ENCODE peak calls at places on chromosomes 3 and 15, in six cellular contexts. G is adrenal gland, U is lung, O is mesendoderm, D is psoas muscle, M is BE2C. I is an unnamed sample. For H3K4me1, the result is how much of the 10 kb centered on the place peaks cover.

GRCh38 chr3:53350652-53351051 is 3.3 kb upstream of the DCP1A start:
- DNase-seq in G (no peak), M (no peak), O (peak), D (no peak), U (no peak), I (peak)

GRCh38 chr3:70726966-70727365 is 414.5 kb upstream of the MDFIC2 start:
- DNase-seq in M (no peak), O (no peak), G (no peak), U (no peak), D (no peak), I (no peak)

GRCh38 chr3:124078978-124079911 is 87.3 kb upstream of the ROPN1 start:
- DNase-seq in G (peak), M (peak), O (peak), D (no peak), U (no peak), I (no peak)

GRCh38 chr3:14289590-14290453 is 111.2 kb downstream of the LSM3 start:
- DNase-seq in D (no peak), U (no peak), G (peak), O (peak), M (no peak), I (no peak)

GRCh38 chr15:60835000-60835399 is 356.1 kb upstream of the ICE2 start:
- DNase-seq in U (no peak), O (no peak), M (peak), D (no peak), G (no peak), I (no peak)

GRCh38 chr3:180267202-180267843 is 230.6 kb upstream of the PEX5L start:
- DNase-seq in M (no peak), G (no peak), D (no peak), U (no peak), O (no peak), I (no peak)

GRCh38 chr15:101635944-101636727 is 16.0 kb downstream of the TM2D3 start:
- DNase-seq in G (no peak), D (no peak), O (peak), M (no peak), U (no peak), I (no peak)

GRCh38 chr3:60633644-60634043 is 617.6 kb downstream of the FHIT start:
- DNase-seq in M (no peak), O (no peak), G (no peak), U (no peak), D (no peak), I (no peak)

GRCh38 chr15:101537681-101538080 is 48.2 kb upstream of the PCSK6 start:
- DNase-seq in O (no peak), M (no peak), G (no peak), D (no peak), U (no peak), I (no peak)

GRCh38 chr15:67570875-67571642 is 28.6 kb downstream of the MAP2K5 start:
- DNase-seq in U (no peak), M (no peak), O (no peak), D (no peak), G (no peak), I (no peak)

GRCh38 chr3:191074511-191074910 is 124.5 kb upstream of the OSTN start:
- DNase-seq in U (no peak), G (no peak), O (no peak), D (no peak), M (no peak), I (no peak)

GRCh38 chr3:48563382-48563918 is at the start of gene UCN2:
- DNase-seq in G (no peak), M (no peak), O (no peak), U (no peak), D (no peak), I (no peak)

GRCh38 chr15:96337354-96337990 is 7.0 kb downstream of the NR2F2 start:
- DNase-seq in D (no peak), G (peak), M (no peak), U (no peak), O (no peak), I (no peak)

GRCh38 chr15:96334705-96335428 is 4.4 kb downstream of the NR2F2 start:
- DNase-seq in M (no peak), U (peak), G (peak), D (no peak), O (no peak), I (no peak)

GRCh38 chr15:96335429-96335807 is 4.9 kb downstream of the NR2F2 start:
- DNase-seq in O (no peak), G (no peak), U (peak), M (no peak), D (no peak), I (no peak)

GRCh38 chr15:96336643-96337353 is 6.3 kb downstream of the NR2F2 start:
- DNase-seq in U (no peak), O (peak), G (peak), M (no peak), D (no peak), I (peak)

DNA sequence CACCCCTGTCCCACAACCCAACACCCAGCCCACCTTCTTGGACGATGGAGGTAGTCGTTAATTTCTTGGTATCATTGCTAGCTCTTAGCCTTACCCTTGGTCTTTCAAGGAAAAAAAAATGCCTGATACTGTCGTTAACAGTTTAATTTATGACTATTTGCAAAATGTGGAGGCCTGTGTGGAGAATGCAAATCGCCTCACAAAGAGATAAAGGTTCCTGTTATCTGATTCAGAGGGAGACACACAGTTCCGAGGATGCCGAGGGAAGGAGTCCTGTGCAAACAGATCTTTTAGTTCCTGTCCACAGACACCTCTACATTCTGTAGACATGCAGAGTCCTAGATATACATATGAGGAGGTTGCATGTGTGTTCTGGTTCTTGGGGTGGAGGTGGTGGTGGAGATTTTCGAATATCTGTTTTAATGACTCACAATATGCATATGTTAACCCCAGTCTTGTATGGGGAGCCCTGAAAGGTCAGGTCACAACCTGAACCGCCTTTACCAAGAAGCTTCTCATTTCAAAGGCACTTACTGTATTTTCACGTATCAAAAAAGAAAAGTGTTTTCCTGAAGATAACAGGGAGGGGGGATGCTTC is 5.6 kb downstream of the NR2F2 start:
- DNase-seq in U (no peak), G (peak), M (no peak), O (no peak), D (no peak), I (no peak)
- H3K4me3 ChIP-seq in U (peak), G (peak), M (peak), O (no peak), D (peak), I (no peak)

GRCh38 chr3:172908871-172909270 is 158.3 kb downstream of the ECT2 start:
- DNase-seq in O (no peak), M (no peak), G (no peak), D (no peak), U (no peak), I (no peak)
- H3K4me1 ChIP-seq in O (under half), M (under half), G (under half), D (under half), U (under half), I (under half)

DNA sequence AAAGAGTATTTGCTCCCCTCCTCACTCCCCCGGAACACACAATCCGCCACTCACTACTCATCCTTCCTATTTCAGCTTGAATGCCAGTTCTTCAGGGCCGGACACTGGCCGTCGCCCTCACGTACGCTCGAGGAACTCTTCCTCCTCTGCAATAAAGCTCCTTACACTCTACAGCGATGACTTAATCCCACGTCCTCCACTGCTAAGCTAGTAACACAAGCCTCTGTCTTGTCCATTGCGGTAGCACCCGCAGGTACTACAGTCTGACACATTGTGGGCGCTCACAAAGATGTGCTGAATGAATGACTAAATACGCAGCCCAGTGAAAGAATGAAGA is 625 bp upstream of the EPHB3 start:
- DNase-seq in M (no peak), D (no peak), G (no peak), U (no peak), O (no peak), I (no peak)
- H3K4me3 ChIP-seq in M (peak), D (peak), G (no peak), U (no peak), O (no peak), I (peak)

GRCh38 chr3:37387462-37387861 is 213.1 kb upstream of the LRRFIP2 start:
- DNase-seq in M (no peak), U (no peak), O (no peak), D (no peak), G (no peak), I (no peak)
- H3K4me1 ChIP-seq in M (under half), U (under half), O (under half), D (under half), G (under half), I (under half)

DNA sequence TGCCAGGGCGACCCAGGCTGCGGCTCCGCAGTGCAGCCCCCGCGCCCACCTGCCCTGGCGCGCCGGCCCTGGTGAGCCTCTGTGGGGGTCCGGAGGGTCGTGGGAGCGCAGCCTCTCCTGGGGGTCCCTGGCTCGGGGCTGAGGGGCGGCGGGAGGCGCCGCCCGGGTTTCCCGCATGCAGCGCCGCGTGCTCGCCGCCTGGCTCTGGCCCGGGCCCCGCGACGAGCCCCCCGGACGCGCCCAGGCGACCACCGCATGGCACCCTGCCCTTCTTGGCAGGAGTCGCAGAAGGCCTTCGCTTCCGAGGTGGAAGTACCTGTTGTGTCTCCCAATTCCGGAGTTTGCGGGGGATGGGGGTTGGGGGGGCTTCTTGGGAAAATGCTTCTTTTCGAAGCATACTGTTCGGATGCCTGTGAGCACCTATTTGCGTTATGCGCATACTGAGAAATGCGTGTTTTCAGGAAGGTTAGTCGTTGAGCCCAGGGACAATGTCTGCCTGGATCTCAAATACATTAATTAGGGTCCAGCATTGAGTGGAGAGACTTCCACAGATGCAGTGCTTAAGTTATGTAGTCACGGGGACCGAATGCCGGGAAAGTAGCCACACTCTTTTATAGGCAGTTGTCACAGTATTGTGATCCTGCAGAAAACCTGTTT is 1.3 kb downstream of the GABRA5 start:
- DNase-seq in D (no peak), G (no peak), U (no peak), M (no peak), O (no peak), I (no peak)
- H3K4me3 ChIP-seq in D (no peak), G (no peak), U (no peak), M (no peak), O (peak), I (no peak)

DNA sequence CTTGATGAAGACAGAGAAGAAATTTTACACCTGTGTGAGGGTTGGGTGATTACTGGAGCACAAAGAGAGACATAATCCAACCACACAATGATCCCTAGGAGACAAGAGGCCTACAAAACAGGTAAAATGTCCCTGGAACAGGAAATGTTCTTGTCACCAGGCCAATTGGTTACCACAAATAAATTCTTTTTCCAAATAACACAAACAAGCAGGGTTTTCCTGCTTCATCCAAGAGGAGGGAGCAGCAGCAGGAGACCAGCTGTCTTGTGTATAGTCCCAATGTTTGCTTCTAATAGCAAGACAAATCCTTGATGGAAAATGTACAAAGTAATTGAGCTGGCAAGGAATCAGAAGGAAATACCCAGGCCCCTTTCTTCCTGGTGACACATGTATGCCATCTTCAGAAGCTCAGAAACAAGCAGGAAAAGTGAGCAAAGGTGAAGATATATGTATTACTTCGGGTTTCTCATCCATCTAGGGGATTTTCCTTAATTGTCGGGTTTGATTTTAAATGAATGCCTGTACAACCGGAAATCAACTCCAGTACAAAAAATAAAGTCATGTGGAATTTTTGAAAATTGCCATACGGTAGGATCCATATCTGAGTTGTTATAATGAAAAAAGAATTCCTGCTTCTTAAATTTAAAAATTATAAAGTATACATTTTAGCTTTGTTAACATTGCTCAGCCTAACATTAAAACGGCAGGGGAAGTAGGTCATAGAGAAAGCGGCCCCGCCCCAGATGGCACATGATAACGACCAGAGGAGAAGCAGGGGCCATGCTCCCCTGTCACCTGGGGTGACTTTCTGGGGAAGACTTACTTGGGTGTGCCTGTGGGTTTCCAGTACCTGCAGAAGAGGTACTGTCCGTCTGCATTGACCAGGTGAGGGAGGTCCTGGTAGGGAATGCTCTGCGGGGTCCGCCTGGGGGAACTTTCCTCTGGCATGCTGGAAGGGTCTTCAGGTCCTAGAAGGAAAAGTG is 1.2 kb downstream of the MGLL start:
- DNase-seq in U (no peak), M (no peak), G (no peak), D (peak), O (no peak), I (peak)
- H3K4me1 ChIP-seq in U (under half), M (under half), G (under half), D (under half), O (under half), I (under half)

GRCh38 chr15:58469432-58470353 is 37.9 kb downstream of the LIPC start:
- DNase-seq in U (peak), G (peak), D (no peak), O (peak), M (no peak), I (no peak)

GRCh38 chr15:58471341-58471740 is 39.5 kb downstream of the LIPC start:
- DNase-seq in D (no peak), M (no peak), U (no peak), O (peak), G (no peak), I (no peak)

GRCh38 chr15:58472821-58473581 is 41.2 kb downstream of the LIPC start:
- DNase-seq in O (peak), D (no peak), M (no peak), U (no peak), G (no peak), I (no peak)

GRCh38 chr15:58473720-58474119 is 41.9 kb downstream of the LIPC start:
- DNase-seq in D (no peak), U (no peak), M (no peak), G (no peak), O (no peak), I (no peak)

GRCh38 chr15:58472221-58472620 is 40.4 kb downstream of the LIPC start:
- DNase-seq in M (no peak), D (no peak), G (no peak), O (no peak), U (no peak), I (no peak)
- H3K4me3 ChIP-seq in M (no peak), D (no peak), G (no peak), O (no peak), U (no peak), I (no peak)

GRCh38 chr3:98984024-98984423 is 82.5 kb upstream of the DCBLD2 start:
- DNase-seq in M (no peak), G (no peak), U (no peak), O (no peak), D (no peak), I (no peak)
- H3K4me1 ChIP-seq in M (under half), G (under half), U (under half), O (under half), D (under half), I (under half)